ENCODE peak calls at places on chromosomes 4 and X, in five cellular contexts. T is pancreas; C is mesothelial cell of epicardium; H is CD8-positive, alpha-beta T cell; D is fibroblast of pulmonary artery. F is an unnamed sample.

GRCh38 chr4:7973545-7973981 is 33.9 kb upstream of the AFAP1 start:
- DNase-seq in T (no peak), C (no peak), H (no peak), D (peak; percentile 39), F (peak; percentile 67)

GRCh38 chrX:13857804-13858203 is 40.9 kb upstream of the GPM6B start:
- DNase-seq in T (no peak), C (no peak), H (no peak), D (no peak), F (no peak)

GRCh38 chr4:110477836-110478235 is 1.9 kb downstream of the ENPEP start:
- DNase-seq in T (no peak), C (no peak), H (no peak), D (no peak), F (no peak)

GRCh38 chr4:102139132-102139573 is 206.1 kb downstream of the SLC39A8 start:
- DNase-seq in T (no peak), C (no peak), H (no peak), D (peak; percentile 98), F (no peak)

GRCh38 chr4:150004481-150004880 is 73.8 kb upstream of the DCLK2 start:
- DNase-seq in T (no peak), C (no peak), H (no peak), D (peak; percentile 50), F (no peak)

GRCh38 chr4:181548873-181549541 is 694.2 kb upstream of the TENM3 start:
- DNase-seq in T (no peak), C (no peak), H (no peak), D (peak; percentile 85), F (no peak)

GRCh38 chr4:8040607-8041006 is 100.9 kb upstream of the AFAP1 start:
- DNase-seq in T (no peak), C (no peak), H (no peak), D (no peak), F (no peak)

GRCh38 chrX:109760241-109760921 is 27.3 kb upstream of the ACSL4 start:
- DNase-seq in T (no peak), C (no peak), H (no peak), D (no peak), F (no peak)

GRCh38 chr4:162839814-162840213 is 326.9 kb downstream of the NAF1 start:
- DNase-seq in T (no peak), C (no peak), H (no peak), D (no peak), F (no peak)

GRCh38 chr4:153026947-153027346 is 90.8 kb downstream of the FHDC1 start:
- DNase-seq in T (no peak), C (no peak), H (no peak), D (no peak), F (no peak)

GRCh38 chr4:40763228-40763716 is 13.5 kb downstream of the NSUN7 start:
- DNase-seq in T (no peak), C (no peak), H (no peak), D (peak; percentile 22), F (no peak)

GRCh38 chrX:27336466-27337091 is 126.6 kb downstream of the PPP4R3C start:
- DNase-seq in T (peak; percentile 76), C (no peak), H (no peak), D (peak; percentile 31), F (no peak)

GRCh38 chrX:143854006-143854405 is 29.9 kb upstream of the UBE2NL start:
- DNase-seq in T (no peak), C (no peak), H (no peak), D (peak; percentile 49), F (no peak)

GRCh38 chr4:148515248-148515647 is 73.0 kb upstream of the NR3C2 start:
- DNase-seq in T (no peak), C (no peak), H (no peak), D (peak; percentile 83), F (no peak)

GRCh38 chrX:105328773-105329172 is 108.3 kb upstream of the TEX13A start:
- DNase-seq in T (no peak), C (no peak), H (no peak), D (peak; percentile 25), F (no peak)

GRCh38 chrX:16923157-16923556 is 23.3 kb upstream of the REPS2 start:
- DNase-seq in T (no peak), C (no peak), H (no peak), D (no peak), F (no peak)

GRCh38 chr4:15378493-15378892 is 49.3 kb upstream of the C1QTNF7 start:
- DNase-seq in T (no peak), C (no peak), H (no peak), D (no peak), F (no peak)

GRCh38 chr4:141914746-141915145 is 278.4 kb downstream of the IL15 start:
- DNase-seq in T (no peak), C (no peak), H (no peak), D (no peak), F (no peak)

GRCh38 chr4:108533245-108533844 is 87.0 kb upstream of the RPL34 start:
- DNase-seq in T (no peak), C (no peak), H (no peak), D (peak; percentile 9), F (no peak)

GRCh38 chrX:44247468-44247867 is 96.0 kb downstream of the EFHC2 start:
- DNase-seq in T (no peak), C (no peak), H (no peak), D (no peak), F (no peak)

DNA sequence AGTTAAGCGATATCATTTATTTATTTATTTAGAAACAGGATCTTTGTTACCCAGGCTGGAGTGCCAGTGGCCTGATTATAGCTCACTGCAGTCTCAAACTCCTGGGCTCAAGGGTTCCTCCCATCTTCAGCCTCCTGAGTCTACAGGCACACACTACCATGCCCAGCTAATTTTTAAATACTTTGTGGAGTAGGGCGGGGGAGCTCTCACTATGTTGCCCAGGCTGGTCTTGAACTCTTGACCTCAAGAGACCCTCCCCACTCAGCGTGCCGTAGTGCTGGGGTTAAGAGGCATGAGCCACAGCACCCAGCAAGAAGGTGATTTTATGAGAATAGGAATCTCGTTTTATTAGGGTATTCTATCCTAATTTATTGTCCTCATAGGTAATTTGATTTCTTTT is 3.9 kb upstream of the UFSP2 start:
- DNase-seq in T (no peak), C (no peak), H (no peak), D (no peak), F (no peak)
- TF ChIP-seq CTCF in T (no peak), C (no peak), H (no peak), D (no peak), F (no peak)

GRCh38 chr4:128455480-128455879 is 167.9 kb upstream of the PGRMC2 start:
- DNase-seq in T (no peak), C (no peak), H (no peak), D (no peak), F (no peak)
- TF ChIP-seq CTCF in T (no peak), C (no peak), H (no peak), D (no peak), F (no peak)

GRCh38 chr4:112060212-112060611 is 85.0 kb upstream of the FAM241A start:
- DNase-seq in T (no peak), C (no peak), H (no peak), D (peak; percentile 45), F (no peak)
- TF ChIP-seq CTCF in T (no peak), C (no peak), H (no peak), D (peak; percentile 61), F (no peak)

GRCh38 chr4:27703771-27704170 is 843.1 kb downstream of the STIM2 start:
- DNase-seq in T (no peak), C (no peak), H (no peak), D (peak; percentile 2), F (no peak)

GRCh38 chr4:27701563-27701962 is 840.9 kb downstream of the STIM2 start:
- DNase-seq in T (no peak), C (no peak), H (no peak), D (no peak), F (no peak)

GRCh38 chr4:27702710-27703431 is 842.2 kb downstream of the STIM2 start:
- DNase-seq in T (no peak), C (no peak), H (no peak), D (no peak), F (no peak)
- TF ChIP-seq CTCF in T (no peak), C (no peak), H (no peak), D (no peak), F (no peak)

GRCh38 chrX:1555370-1555769 is 18.4 kb upstream of the P2RY8 start:
- DNase-seq in T (no peak), C (no peak), H (no peak), D (no peak), F (peak; percentile 50)

GRCh38 chrX:1554469-1555210 is 17.7 kb upstream of the P2RY8 start:
- DNase-seq in T (no peak), C (peak; percentile 20), H (peak; percentile 69), D (no peak), F (no peak)

GRCh38 chrX:1546601-1547275 is 9.8 kb upstream of the P2RY8 start:
- DNase-seq in T (peak; percentile 26), C (peak; percentile 30), H (no peak), D (no peak), F (no peak)

GRCh38 chrX:1551959-1552546 is 15.1 kb upstream of the P2RY8 start:
- DNase-seq in T (no peak), C (no peak), H (no peak), D (no peak), F (no peak)
- TF ChIP-seq CTCF in T (no peak), C (no peak), H (peak; percentile 46), D (no peak), F (no peak)

GRCh38 chr4:137212601-137213000 is 319.7 kb downstream of the PCDH18 start:
- DNase-seq in T (no peak), C (no peak), H (no peak), D (no peak), F (no peak)
- TF ChIP-seq CTCF in T (no peak), C (no peak), H (no peak), D (no peak), F (no peak)

GRCh38 chr4:131006388-131006787 is 1910.4 kb downstream of the C4orf33 start:
- DNase-seq in T (no peak), C (no peak), H (no peak), D (no peak), F (no peak)
- TF ChIP-seq CTCF in T (no peak), C (no peak), H (no peak), D (no peak), F (no peak)

DNA sequence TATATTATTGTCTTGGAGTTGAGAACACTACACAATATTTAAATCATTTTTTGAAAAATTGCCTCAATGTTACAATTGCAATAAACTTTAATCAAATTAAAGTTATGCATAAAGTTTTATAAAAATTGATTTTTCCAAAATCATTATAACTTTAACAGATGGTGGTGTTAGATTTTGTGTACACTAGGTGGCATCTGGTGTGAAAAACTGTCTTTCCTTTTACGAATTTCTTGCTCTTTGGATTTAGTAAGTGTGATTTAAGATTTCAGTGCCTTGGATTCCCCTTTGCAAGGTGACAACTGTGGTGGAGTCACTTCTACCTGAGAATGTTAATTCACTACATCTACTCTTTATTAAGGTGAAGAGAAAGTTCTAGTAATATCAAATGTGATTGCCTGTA is 91.6 kb downstream of the AREG start:
- DNase-seq in T (no peak), C (no peak), H (no peak), D (peak; percentile 70), F (no peak)
- TF ChIP-seq CTCF in T (no peak), C (peak; percentile 21), H (no peak), D (peak; percentile 39), F (no peak)

F was measured in ascending aorta.